ENCODE peak calls at places on chromosome 12, in four cellular contexts. B is KG1, T is brain microvascular endothelial cell, O is fibroblast of mammary gland. I is an unnamed sample.

GRCh38 chr12:68224613-68225285 is 861 bp downstream of the IL26 start:
- DNase-seq in T (peak), O (peak), B (no peak), I (peak)

GRCh38 chr12:66036317-66036716 is 94.2 kb downstream of the LLPH start:
- DNase-seq in O (peak), B (no peak), T (peak), I (peak)

GRCh38 chr12:46452061-46452615 is 79.6 kb upstream of the SLC38A2 start:
- DNase-seq in B (no peak), O (peak), T (no peak), I (peak)

GRCh38 chr12:20629414-20630156 is 65.5 kb upstream of the SLCO1C1 start:
- DNase-seq in T (peak), B (no peak), O (peak), I (peak)

GRCh38 chr12:81294325-81295190 is 216.7 kb downstream of the ACSS3 start:
- DNase-seq in T (no peak), B (no peak), O (peak), I (no peak)

GRCh38 chr12:125381373-125381772 is 316.1 kb downstream of the AACS start:
- DNase-seq in B (no peak), T (no peak), O (no peak), I (no peak)

GRCh38 chr12:83823386-83824045 is 1089.1 kb downstream of the SLC6A15 start:
- DNase-seq in O (peak), T (peak), B (no peak), I (peak)

GRCh38 chr12:70645494-70646317 is 8.5 kb upstream of the PTPRB start:
- DNase-seq in T (peak), B (peak), O (peak), I (peak)

GRCh38 chr12:13101854-13102375 is 1.6 kb downstream of the GSG1 start:
- DNase-seq in T (peak), O (peak), B (no peak), I (peak)

GRCh38 chr12:40559865-40560264 is 132.4 kb upstream of the CNTN1 start:
- DNase-seq in O (no peak), B (no peak), T (no peak), I (no peak)

GRCh38 chr12:113322353-113322752 is 12.6 kb downstream of the SLC8B1 start:
- DNase-seq in T (peak), O (peak), B (no peak), I (peak)

GRCh38 chr12:14326699-14327098 is 38.8 kb upstream of the ATF7IP start:
- DNase-seq in B (no peak), O (no peak), T (peak), I (no peak)

GRCh38 chr12:122841544-122842321 is 6.5 kb downstream of the HIP1R start:
- DNase-seq in O (peak), B (no peak), T (peak), I (peak)

GRCh38 chr12:13114251-13115052 is 11.0 kb upstream of the GSG1 start:
- DNase-seq in B (no peak), T (no peak), O (no peak), I (no peak)

GRCh38 chr12:122880668-122881067 is 15.3 kb downstream of the VPS37B start:
- DNase-seq in B (no peak), T (no peak), O (peak), I (peak)

GRCh38 chr12:68853396-68854077 is 45.6 kb downstream of the MDM2 start:
- DNase-seq in T (no peak), B (no peak), O (no peak), I (no peak)

GRCh38 chr12:115013668-115014072 is 329.7 kb upstream of the TBX3 start:
- DNase-seq in O (no peak), B (no peak), T (no peak), I (no peak)

GRCh38 chr12:95118788-95119179 is 45.4 kb upstream of the NR2C1 start:
- DNase-seq in O (peak), T (no peak), B (no peak), I (no peak)

GRCh38 chr12:106919910-106920544 is 35.7 kb upstream of the TMEM263 start:
- DNase-seq in T (peak), B (no peak), O (peak), I (peak)

GRCh38 chr12:105228494-105228893 is 7.5 kb downstream of the APPL2 start:
- DNase-seq in T (peak), B (no peak), O (peak), I (peak)

GRCh38 chr12:6336079-6336858 is 5.6 kb downstream of the TNFRSF1A start:
- DNase-seq in T (peak), O (peak), B (peak), I (peak)

GRCh38 chr12:64669270-64669842 is 59.1 kb downstream of the RASSF3 start:
- DNase-seq in O (no peak), T (no peak), B (no peak), I (no peak)

GRCh38 chr12:63826002-63826585 is 18.4 kb upstream of the SRGAP1 start:
- DNase-seq in B (no peak), T (peak), O (peak), I (peak)

GRCh38 chr12:127909031-127909430 is 357.9 kb upstream of the TMEM132C start:
- DNase-seq in T (no peak), O (no peak), B (no peak), I (no peak)

GRCh38 chr12:100197486-100197885 is 3.1 kb upstream of the ACTR6 start:
- DNase-seq in B (no peak), O (no peak), T (no peak), I (no peak)

GRCh38 chr12:128385736-128386135 is 118.8 kb downstream of the TMEM132C start:
- DNase-seq in O (no peak), B (no peak), T (no peak), I (no peak)

GRCh38 chr12:67193705-67194104 is 75.5 kb upstream of the CAND1 start:
- DNase-seq in B (peak), T (peak), O (peak), I (no peak)

GRCh38 chr12:6376965-6377666 is 1.8 kb upstream of the SCNN1A start:
- DNase-seq in T (no peak), B (no peak), O (no peak), I (no peak)

GRCh38 chr12:124457287-124458219 is 109.9 kb downstream of the NCOR2 start:
- DNase-seq in B (peak), T (no peak), O (peak), I (no peak)

GRCh38 chr12:50112456-50113218 is 601 bp downstream of the COX14 start:
- DNase-seq in T (no peak), O (peak), B (no peak), I (peak)

GRCh38 chr12:56157201-56158028 is 744 bp upstream of the MYL6 start:
- DNase-seq in B (no peak), T (peak), O (peak), I (peak)

GRCh38 chr12:79058342-79058741 is 193.8 kb downstream of the SYT1 start:
- DNase-seq in B (no peak), T (peak), O (no peak), I (peak)

GRCh38 chr12:107677671-107678070 is 7.9 kb upstream of the PWP1 start:
- DNase-seq in B (no peak), O (no peak), T (no peak), I (no peak)

GRCh38 chr12:90301734-90302133 is 593.1 kb upstream of the ATP2B1 start:
- DNase-seq in B (no peak), T (no peak), O (peak), I (no peak)

GRCh38 chr12:121711925-121712461 is 559 bp upstream of the TMEM120B start:
- DNase-seq in B (no peak), T (no peak), O (peak), I (peak)

GRCh38 chr12:25764409-25764808 is 194.1 kb upstream of the RASSF8 start:
- DNase-seq in B (no peak), O (no peak), T (no peak), I (no peak)

GRCh38 chr12:109706747-109707469 is 6.7 kb upstream of the FAM222A start:
- DNase-seq in B (no peak), T (no peak), O (no peak), I (no peak)

GRCh38 chr12:57299514-57300016 is 48.6 kb upstream of the STAC3 start:
- DNase-seq in T (no peak), B (no peak), O (peak), I (no peak)

I was measured in HCEC 1CT.